ENCODE peak calls at places on chromosome 17, in seven cellular contexts. D is foreskin fibroblast, T is endothelial cell, U is OCI-LY7, X is thyroid gland, W is GM23338, F is right atrium auricular region. N is an unnamed sample.

GRCh38 chr17:73794336-73794735 is 150.1 kb upstream of the SDK2 start:
- DNase-seq in F (no peak), D (no peak), W (no peak), X (no peak), U (no peak), T (no peak), N (no peak)

GRCh38 chr17:66625321-66625767 is 209.6 kb upstream of the CACNG5 start:
- DNase-seq in F (no peak), W (peak; percentile 62), T (no peak), D (no peak), X (no peak), U (peak; percentile 32), N (no peak)

GRCh38 chr17:14942511-14943185 is 322.5 kb downstream of the PMP22 start:
- DNase-seq in D (peak; percentile 24), F (no peak), X (no peak), T (no peak), U (no peak), W (no peak), N (no peak)

GRCh38 chr17:68733241-68734176 is 132.3 kb upstream of the FAM20A start:
- DNase-seq in X (peak; percentile 29), D (no peak), F (peak; percentile 59), T (no peak), W (peak; percentile 33), U (no peak), N (no peak)

GRCh38 chr17:32725697-32726096 is 151.2 kb downstream of the MYO1D start:
- DNase-seq in W (no peak), X (no peak), F (no peak), U (no peak), T (no peak), D (no peak), N (no peak)

GRCh38 chr17:73952498-73953205 is 250.8 kb upstream of the RPL38 start:
- DNase-seq in W (peak; percentile 71), X (peak; percentile 3), D (no peak), T (peak; percentile 58), U (no peak), F (no peak), N (peak; percentile 73)

GRCh38 chr17:78375401-78376079 is 2.9 kb upstream of the PGS1 start:
- DNase-seq in W (no peak), X (peak; percentile 62), D (peak; percentile 87), F (no peak), T (no peak), U (no peak), N (no peak)

GRCh38 chr17:17216236-17216635 is 10.1 kb upstream of the PLD6 start:
- DNase-seq in W (no peak), X (no peak), T (no peak), D (no peak), F (no peak), U (no peak), N (no peak)

GRCh38 chr17:68293490-68294195 is 2.3 kb downstream of the ARSG start:
- DNase-seq in W (no peak), U (no peak), X (no peak), D (no peak), T (no peak), F (no peak), N (no peak)

GRCh38 chr17:28983286-28984240 is 22.3 kb downstream of the SEZ6 start:
- DNase-seq in D (no peak), U (no peak), X (no peak), T (no peak), W (no peak), F (no peak), N (no peak)
- TF ChIP-seq CTCF in D (no peak), U (no peak), X (no peak), T (no peak), W (no peak), F (no peak), N (no peak)

DNA sequence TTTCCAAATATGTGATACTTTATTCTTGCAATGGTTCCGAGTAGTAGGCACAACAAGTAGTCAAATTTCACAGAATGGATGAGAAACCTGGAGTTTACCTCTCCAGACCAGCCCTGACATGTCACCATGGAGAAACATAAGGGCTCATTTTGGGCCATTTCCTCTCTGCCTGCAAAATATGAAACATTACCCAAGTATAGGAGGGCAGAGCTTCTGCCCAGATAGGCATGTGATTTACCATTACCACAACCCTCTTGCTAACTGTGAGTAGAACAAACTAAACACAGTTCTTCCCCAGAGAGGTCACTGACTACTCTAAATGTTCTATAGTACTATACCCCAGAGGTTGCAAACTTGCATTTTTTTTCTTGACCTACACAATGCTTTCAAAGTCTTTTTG is 15.7 kb upstream of the KPNB1 start:
- DNase-seq in T (no peak), D (no peak), F (no peak), W (no peak), U (no peak), X (no peak), N (no peak)
- TF ChIP-seq CTCF in T (no peak), D (no peak), F (no peak), W (no peak), U (no peak), X (no peak), N (no peak)

GRCh38 chr17:1484586-1485310 is 7.7 kb downstream of the MYO1C start:
- DNase-seq in U (peak; percentile 65), W (peak; percentile 81), F (no peak), D (peak; percentile 25), T (peak; percentile 41), X (peak; percentile 79), N (peak; percentile 31)
- TF ChIP-seq CTCF in U (no peak), W (no peak), F (no peak), D (no peak), T (peak; percentile 17), X (no peak), N (peak; percentile 50)

GRCh38 chr17:42117397-42118125 is 3.6 kb downstream of the KAT2A start:
- DNase-seq in W (no peak), U (no peak), X (no peak), T (no peak), D (no peak), F (no peak), N (no peak)

GRCh38 chr17:42119301-42119700 is 1.9 kb downstream of the KAT2A start:
- DNase-seq in D (no peak), W (no peak), T (no peak), X (no peak), F (no peak), U (no peak), N (no peak)

GRCh38 chr17:42116705-42117396 is 4.3 kb downstream of the KAT2A start:
- DNase-seq in W (peak; percentile 96), D (peak; percentile 67), U (peak; percentile 90), T (peak; percentile 81), X (peak; percentile 89), F (peak; percentile 90), N (peak; percentile 77)

GRCh38 chr17:42118126-42118510 is 3.0 kb downstream of the KAT2A start:
- DNase-seq in T (no peak), F (no peak), U (no peak), W (no peak), D (no peak), X (no peak), N (no peak)

GRCh38 chr17:42118545-42118944 is 2.6 kb downstream of the KAT2A start:
- DNase-seq in U (peak; percentile 71), D (no peak), W (peak; percentile 76), F (no peak), T (peak; percentile 59), X (peak; percentile 37), N (no peak)
- TF ChIP-seq CTCF in U (peak; percentile 90), D (peak; percentile 64), W (peak; percentile 78), F (peak; percentile 48), T (peak; percentile 38), X (peak; percentile 11), N (peak; percentile 47)

DNA sequence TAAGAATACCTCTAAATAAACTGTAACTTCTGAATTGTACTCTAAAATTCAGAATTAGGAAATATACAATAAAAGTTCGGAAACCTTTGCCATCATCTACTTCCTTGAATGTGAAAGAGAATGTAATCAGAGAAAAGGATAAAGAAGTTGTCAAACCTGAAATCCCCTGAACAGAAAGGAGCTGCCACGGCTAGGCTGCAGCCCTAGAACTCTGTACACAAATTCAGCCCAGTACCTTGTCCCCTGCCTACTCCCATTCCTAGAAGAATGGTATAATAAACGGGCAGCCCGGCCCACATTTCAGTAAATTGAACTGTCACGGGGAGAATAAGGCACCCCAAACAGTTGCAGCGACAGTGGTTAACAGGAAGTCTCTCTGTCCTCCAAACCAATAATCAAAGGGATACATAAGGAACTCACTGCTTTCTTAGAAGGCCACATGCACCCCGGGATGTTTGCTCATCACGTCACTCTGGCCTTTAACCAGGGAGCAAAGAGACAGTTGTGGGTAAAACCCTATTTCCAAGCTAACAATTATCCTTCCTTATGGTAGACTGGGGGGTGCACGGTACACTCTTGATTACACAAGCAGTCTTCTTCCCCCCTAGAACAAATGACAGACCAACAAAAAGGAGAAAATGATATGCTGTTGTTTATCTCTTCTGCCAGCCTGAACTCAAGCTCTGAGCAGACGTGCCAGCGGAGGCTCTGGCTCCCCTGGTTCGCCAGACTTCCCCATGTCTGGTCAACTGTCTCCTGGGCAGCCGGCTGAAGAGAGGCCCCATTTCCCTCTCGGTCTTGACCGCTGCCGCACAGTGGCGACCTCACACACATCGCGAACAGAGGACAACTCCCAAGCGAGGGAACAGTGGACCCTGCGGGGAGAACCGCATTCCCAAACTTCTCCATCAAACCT is 24.5 kb upstream of the RFFL start:
- DNase-seq in W (peak; percentile 58), T (peak; percentile 42), D (peak; percentile 24), F (peak; percentile 74), X (peak; percentile 58), U (peak; percentile 18), N (peak; percentile 29)
- TF ChIP-seq CTCF in W (no peak), T (no peak), D (no peak), F (peak; percentile 18), X (no peak), U (no peak), N (no peak)

GRCh38 chr17:20009302-20010098 is at the start of gene SPECC1:
- DNase-seq in T (peak; percentile 96), U (peak; percentile 75), D (no peak), F (peak; percentile 81), W (peak; percentile 55), X (peak; percentile 73), N (peak; percentile 88)
- TF ChIP-seq CTCF in T (peak; percentile 60), U (peak; percentile 87), D (no peak), F (peak; percentile 99), W (peak; percentile 83), X (peak; percentile 91), N (peak; percentile 46)

N was measured in neural crest cell.